ENCODE peak calls at places on chromosomes 7 and 10, in eight cellular contexts. M is endodermal cell, H is fibroblast of pulmonary artery, I is GM12865, Y is MCF 10A, A is MM.1S, R is GM10248, B is IMR-90. W is an unnamed sample.

GRCh38 chr10:77409697-77410471 is 227.7 kb downstream of the KCNMA1 start:
- DNase-seq in M (no peak), H (no peak), I (no peak), Y (no peak), A (peak), R (no peak), B (no peak), W (no peak)

GRCh38 chr10:119423510-119423874 is 119.0 kb downstream of the RGS10 start:
- DNase-seq in M (peak), H (no peak), I (no peak), Y (no peak), A (no peak), R (no peak), B (no peak), W (no peak)

GRCh38 chr10:99365761-99366160 is 36.6 kb downstream of the CNNM1 start:
- DNase-seq in M (no peak), H (no peak), I (no peak), Y (no peak), A (no peak), R (no peak), B (no peak), W (no peak)

GRCh38 chr10:77844177-77844576 is 82.4 kb downstream of the DLG5 start:
- DNase-seq in M (no peak), H (no peak), I (no peak), Y (no peak), A (no peak), R (no peak), B (no peak), W (no peak)

GRCh38 chr10:31036209-31036608 is 4.5 kb upstream of the ZNF438 start:
- DNase-seq in M (peak), H (peak), I (no peak), Y (peak), A (no peak), R (no peak), B (peak), W (no peak)

GRCh38 chr10:103888113-103888841 is 29.7 kb downstream of the STN1 start:
- DNase-seq in M (no peak), H (peak), I (peak), Y (peak), A (peak), R (peak), B (peak), W (peak)

GRCh38 chr10:22339761-22340361 is 5.4 kb upstream of the SPAG6 start:
- DNase-seq in M (no peak), H (peak), I (no peak), Y (no peak), A (no peak), R (no peak), B (no peak), W (no peak)

GRCh38 chr10:68235591-68235990 is 3.7 kb upstream of the ATOH7 start:
- DNase-seq in M (no peak), H (no peak), I (no peak), Y (no peak), A (no peak), R (no peak), B (no peak), W (no peak)

GRCh38 chr7:85471740-85472139 is 284.9 kb upstream of the SEMA3D start:
- DNase-seq in M (no peak), H (peak), I (peak), Y (no peak), A (no peak), R (no peak), B (peak), W (no peak)

GRCh38 chr7:79504607-79505389 is 51.3 kb upstream of the MAGI2 start:
- DNase-seq in M (peak), H (peak), I (no peak), Y (no peak), A (no peak), R (no peak), B (peak), W (no peak)

GRCh38 chr7:17770710-17771375 is 169.5 kb downstream of the SNX13 start:
- DNase-seq in M (no peak), H (no peak), I (no peak), Y (peak), A (no peak), R (no peak), B (no peak), W (no peak)

GRCh38 chr7:102424129-102424551 is 9.2 kb upstream of the ORAI2 start:
- DNase-seq in M (peak), H (no peak), I (peak), Y (no peak), A (peak), R (peak), B (no peak), W (no peak)

GRCh38 chr7:128398016-128398840 is 11.6 kb downstream of the IMPDH1 start:
- DNase-seq in M (peak), H (peak), I (no peak), Y (peak), A (no peak), R (peak), B (peak), W (peak)

GRCh38 chr7:151851160-151851751 is 25.7 kb downstream of the PRKAG2 start:
- DNase-seq in M (no peak), H (no peak), I (peak), Y (no peak), A (no peak), R (no peak), B (no peak), W (no peak)

GRCh38 chr7:102992820-102993531 is 80.2 kb downstream of the LRRC17 start:
- DNase-seq in M (no peak), H (peak), I (no peak), Y (peak), A (no peak), R (no peak), B (peak), W (no peak)

GRCh38 chr10:31761156-31761555 is 167.5 kb downstream of the ARHGAP12 start:
- DNase-seq in M (no peak), H (no peak), I (no peak), Y (no peak), A (no peak), R (no peak), B (no peak), W (no peak)

GRCh38 chr10:88992945-88993537 is 2.4 kb downstream of the FAS start:
- DNase-seq in M (no peak), H (peak), I (peak), Y (peak), A (no peak), R (no peak), B (peak), W (no peak)

GRCh38 chr10:25174461-25175230 is at the start of gene GPR158:
- DNase-seq in M (peak), H (peak), I (peak), Y (peak), A (peak), R (peak), B (peak), W (peak)

GRCh38 chr7:120055300-120055699 is 217.7 kb upstream of the KCND2 start:
- DNase-seq in M (no peak), H (peak), I (no peak), Y (no peak), A (no peak), R (no peak), B (peak), W (no peak)

GRCh38 chr10:69092959-69093850 is 5.3 kb downstream of the SRGN start:
- DNase-seq in M (peak), H (peak), I (peak), Y (peak), A (peak), R (peak), B (peak), W (peak)

GRCh38 chr7:22860784-22861482 is 38.3 kb upstream of the TOMM7 start:
- DNase-seq in M (peak), H (no peak), I (peak), Y (peak), A (no peak), R (no peak), B (no peak), W (no peak)
- TF ChIP-seq CTCF in M (peak), H (peak), I (peak), Y (peak), A (peak), R (peak), B (peak), W (peak)

GRCh38 chr7:92988051-92988450 is 129.7 kb downstream of the SAMD9 start:
- DNase-seq in M (no peak), H (peak), I (peak), Y (peak), A (no peak), R (no peak), B (peak), W (no peak)
- TF ChIP-seq CTCF in M (peak), H (peak), I (no peak), Y (peak), A (peak), R (no peak), B (peak), W (no peak)

DNA sequence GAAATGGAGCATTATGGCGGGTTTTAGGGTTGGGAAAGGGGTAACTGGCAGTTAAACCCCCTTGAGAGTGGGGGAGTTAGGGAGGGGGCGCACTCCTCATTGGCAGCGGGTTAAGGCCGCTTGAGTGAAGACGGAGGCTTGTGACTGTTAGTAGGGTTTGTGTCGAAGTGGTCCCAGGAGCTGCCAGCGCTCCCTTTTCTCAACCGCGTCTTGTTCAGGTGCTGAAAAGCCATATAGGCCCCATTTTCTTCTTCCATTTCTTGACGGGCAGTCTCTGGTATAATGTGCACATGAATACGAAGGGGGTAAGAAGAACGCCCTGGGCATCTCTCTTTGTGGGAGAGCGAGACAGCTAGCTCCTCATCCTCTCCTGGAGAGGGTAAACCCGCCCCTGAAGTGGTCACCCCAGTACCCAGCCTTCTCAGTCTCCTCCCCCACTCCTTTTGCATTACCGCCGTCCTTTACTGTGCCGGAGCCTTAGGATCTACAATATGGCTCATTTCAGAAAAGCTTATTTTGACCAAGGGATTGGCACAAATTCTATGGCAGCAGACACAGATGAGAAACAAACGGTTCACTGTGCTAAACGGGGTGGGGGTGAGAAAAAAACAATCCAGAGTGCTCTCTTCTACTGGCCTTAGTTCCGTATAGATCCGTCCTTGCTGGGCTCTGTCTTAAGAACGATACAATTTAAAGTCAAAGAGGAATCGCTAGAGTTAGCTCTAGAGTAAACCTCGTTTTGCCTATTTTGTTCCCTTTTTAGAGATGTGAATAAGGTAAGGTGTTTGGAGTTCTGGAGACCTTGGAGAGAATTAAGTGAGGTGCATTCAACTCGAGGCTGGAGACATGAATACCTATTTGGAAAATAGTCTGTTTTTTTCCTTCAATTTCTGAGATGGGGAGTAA is 973 bp downstream of the KMT2E start:
- DNase-seq in M (peak), H (peak), I (peak), Y (peak), A (peak), R (peak), B (peak), W (peak)
- TF ChIP-seq CTCF in M (no peak), H (no peak), I (no peak), Y (no peak), A (no peak), R (no peak), B (no peak), W (no peak)

GRCh38 chr7:146781352-146782116 is 664.9 kb downstream of the CNTNAP2 start:
- DNase-seq in M (no peak), H (no peak), I (no peak), Y (no peak), A (no peak), R (no peak), B (no peak), W (no peak)
- TF ChIP-seq CTCF in M (peak), H (no peak), I (no peak), Y (no peak), A (no peak), R (no peak), B (no peak), W (no peak)

DNA sequence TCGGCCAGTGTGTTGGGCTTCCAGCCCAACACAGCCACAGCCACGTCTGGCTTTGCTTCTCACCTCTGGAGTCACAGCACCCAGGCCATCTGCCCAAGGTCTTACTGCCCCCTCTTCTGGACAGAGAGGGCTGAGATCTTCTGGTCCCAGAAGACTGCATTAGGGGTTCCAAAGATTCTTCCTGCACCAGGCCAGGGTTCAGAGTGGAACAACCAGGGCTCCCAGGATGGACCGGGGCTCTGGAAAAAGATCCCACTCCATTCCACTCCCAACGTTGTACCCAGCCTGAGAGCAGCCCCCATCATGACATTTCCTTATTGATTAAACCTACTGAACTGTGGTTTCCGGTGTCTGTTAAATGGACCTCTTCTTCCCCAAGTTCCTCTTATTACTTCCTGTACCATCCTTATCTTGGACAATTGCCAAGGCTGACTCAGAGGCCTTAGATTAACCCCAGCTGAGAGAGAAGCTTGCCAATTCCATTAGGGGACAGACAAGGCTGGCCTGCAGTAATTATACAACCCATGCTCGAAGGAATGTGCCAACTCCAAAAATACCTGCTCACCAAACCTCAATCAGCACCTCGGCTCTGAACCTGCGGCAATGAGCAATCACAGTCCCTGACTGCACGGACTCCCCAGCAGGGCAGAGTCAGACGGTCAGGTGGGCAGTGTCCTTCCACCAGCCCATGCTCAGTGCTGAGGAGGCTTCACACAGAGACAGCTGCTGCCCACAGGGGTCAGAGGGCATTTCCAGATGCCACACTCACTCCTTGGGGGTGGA is 47.9 kb upstream of the NPFFR1 start:
- DNase-seq in M (peak), H (peak), I (peak), Y (peak), A (peak), R (peak), B (peak), W (peak)
- TF ChIP-seq CTCF in M (peak), H (peak), I (peak), Y (no peak), A (peak), R (peak), B (peak), W (peak)

DNA sequence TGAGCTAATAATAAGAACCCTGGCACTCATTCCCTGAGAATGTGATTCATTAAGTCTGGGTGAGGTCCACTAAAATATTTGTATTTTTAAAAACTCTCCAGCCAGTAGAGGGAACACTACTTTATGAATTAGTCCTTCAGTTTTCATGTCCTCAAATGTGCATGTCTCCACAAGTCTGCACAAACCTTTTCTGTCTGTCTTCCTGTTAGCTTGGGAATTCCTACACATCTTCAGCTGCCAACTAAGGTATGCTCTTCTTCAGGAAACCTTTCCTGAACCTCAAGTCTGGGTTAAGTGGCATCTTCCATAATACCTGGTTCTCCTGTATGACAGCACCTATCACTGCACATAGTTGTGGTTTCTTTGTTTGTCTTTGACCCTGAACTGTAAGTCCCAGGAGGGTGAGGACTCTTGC is 119.6 kb upstream of the MKX start:
- DNase-seq in M (no peak), H (no peak), I (no peak), Y (peak), A (no peak), R (no peak), B (peak), W (no peak)
- TF ChIP-seq CTCF in M (no peak), H (no peak), I (no peak), Y (no peak), A (no peak), R (no peak), B (peak), W (no peak)

GRCh38 chr10:60444494-60445064 is 54.9 kb upstream of the ANK3 start:
- DNase-seq in M (no peak), H (peak), I (no peak), Y (peak), A (peak), R (no peak), B (peak), W (no peak)
- TF ChIP-seq CTCF in M (peak), H (peak), I (peak), Y (peak), A (peak), R (no peak), B (peak), W (peak)